ENCODE peak calls at places on chromosomes 3 and 15, in four cellular contexts. N is H9; U is CD8-positive, alpha-beta T cell; R is stimulated activated CD4-positive, alpha-beta T cell treated with anti-CD3 and anti-CD28 coated beads, Interleukin-1b, Interleukin-23, amount 100 ng/mL, for 24 hours. Y is an unnamed sample.

GRCh38 chr3:148943531-148944200 is 47.7 kb upstream of the GYG1 start:
- DNase-seq in N (no peak), U (no peak), R (no peak), Y (peak; percentile 77)

GRCh38 chr15:51751687-51752683 is 588 bp downstream of the TMOD2 start:
- DNase-seq in N (peak; percentile 50), U (peak; percentile 8), R (no peak), Y (no peak)

GRCh38 chr3:141240290-141241247 is 8.9 kb downstream of the PXYLP1 start:
- DNase-seq in N (no peak), U (no peak), R (no peak), Y (no peak)

GRCh38 chr3:101842245-101842934 is 6.9 kb upstream of the NFKBIZ start:
- DNase-seq in N (peak; percentile 85), U (no peak), R (no peak), Y (no peak)

GRCh38 chr15:80999623-81000036 is 1.1 kb upstream of the TLNRD1 start:
- DNase-seq in N (no peak), U (peak; percentile 41), R (peak; percentile 64), Y (no peak)

GRCh38 chr3:15860014-15860934 is 62.5 kb upstream of the ANKRD28 start:
- DNase-seq in N (peak; percentile 84), U (no peak), R (peak; percentile 4), Y (peak; percentile 28)

GRCh38 chr3:172106989-172107388 is 67.6 kb downstream of the FNDC3B start:
- DNase-seq in N (no peak), U (peak; percentile 57), R (peak; percentile 36), Y (no peak)

GRCh38 chr3:10023587-10024310 is 2.5 kb upstream of the FANCD2 start:
- DNase-seq in N (no peak), U (no peak), R (no peak), Y (no peak)

GRCh38 chr15:81163961-81164800 is 30.1 kb downstream of the CFAP161 start:
- DNase-seq in N (peak; percentile 37), U (no peak), R (no peak), Y (no peak)

GRCh38 chr3:129323651-129324294 is 45.1 kb downstream of the HMCES start:
- DNase-seq in N (no peak), U (no peak), R (no peak), Y (no peak)

GRCh38 chr15:51837784-51838183 is 8.3 kb downstream of the TMOD3 start:
- DNase-seq in N (no peak), U (no peak), R (no peak), Y (no peak)

GRCh38 chr15:62521396-62521795 is 356.3 kb upstream of the C2CD4B start:
- DNase-seq in N (no peak), U (no peak), R (no peak), Y (no peak)

GRCh38 chr3:53728606-53729005 is 117.6 kb downstream of the CHDH start:
- DNase-seq in N (no peak), U (no peak), R (no peak), Y (no peak)

GRCh38 chr15:83709246-83709645 is 55.3 kb downstream of the ADAMTSL3 start:
- DNase-seq in N (no peak), U (no peak), R (no peak), Y (no peak)

GRCh38 chr3:43346990-43347749 is 60.8 kb downstream of the SNRK start:
- DNase-seq in N (no peak), U (peak; percentile 44), R (no peak), Y (no peak)

GRCh38 chr3:55445551-55445950 is 41.6 kb downstream of the WNT5A start:
- DNase-seq in N (no peak), U (no peak), R (no peak), Y (no peak)

GRCh38 chr3:173743111-173743510 is 345.6 kb downstream of the NLGN1 start:
- DNase-seq in N (no peak), U (no peak), R (no peak), Y (no peak)

GRCh38 chr15:41775651-41776050 is 1.4 kb downstream of the MAPKBP1 start:
- DNase-seq in N (no peak), U (no peak), R (no peak), Y (no peak)

GRCh38 chr3:170465935-170466334 is 47.3 kb downstream of the CLDN11 start:
- DNase-seq in N (no peak), U (no peak), R (no peak), Y (no peak)

GRCh38 chr3:123026551-123027291 is 842 bp downstream of the SEMA5B start:
- DNase-seq in N (peak; percentile 62), U (peak; percentile 7), R (no peak), Y (peak; percentile 46)

GRCh38 chr3:73188707-73189106 is 127.2 kb downstream of the EBLN2 start:
- DNase-seq in N (no peak), U (no peak), R (no peak), Y (no peak)

GRCh38 chr15:80309769-80310384 is 57.9 kb upstream of the CTXND1 start:
- DNase-seq in N (no peak), U (no peak), R (no peak), Y (no peak)

GRCh38 chr3:166171695-166172094 is 334.5 kb upstream of the BCHE start:
- DNase-seq in N (no peak), U (no peak), R (no peak), Y (no peak)

Y was measured in frontal cortex.